ENCODE peak calls at places on chromosomes 11 and 22, in seven cellular contexts. One of them, this sample, is unnamed.

GRCh38 chr11:113562981-113563461 is 87.8 kb upstream of the DRD2 start:
- DNase-seq in GM12878: no peak
- DNase-seq in transverse colon: no peak
- DNase-seq in suprapubic skin: no peak
- DNase-seq in HepG2: no peak
- DNase-seq in stomach: no peak
- DNase-seq in SK-N-SH: no peak
- DNase-seq in this sample: no peak

GRCh38 chr11:73411031-73411430 is 34.8 kb downstream of the RELT start:
- DNase-seq in GM12878: no peak
- DNase-seq in transverse colon: no peak
- DNase-seq in suprapubic skin: no peak
- DNase-seq in HepG2: no peak
- DNase-seq in stomach: no peak
- DNase-seq in SK-N-SH: no peak
- DNase-seq in this sample: no peak

GRCh38 chr11:121611242-121611641 is 158.5 kb upstream of the SORL1-AS1 start:
- DNase-seq in GM12878: no peak
- DNase-seq in transverse colon: no peak
- DNase-seq in suprapubic skin: no peak
- DNase-seq in HepG2: no peak
- DNase-seq in stomach: no peak
- DNase-seq in SK-N-SH: no peak
- DNase-seq in this sample: no peak

GRCh38 chr11:132450631-132451030 is 1080.2 kb downstream of the NTM start:
- DNase-seq in GM12878: no peak
- DNase-seq in transverse colon: no peak
- DNase-seq in suprapubic skin: no peak
- DNase-seq in HepG2: no peak
- DNase-seq in stomach: no peak
- DNase-seq in SK-N-SH: no peak
- DNase-seq in this sample: no peak

GRCh38 chr11:66766681-66767080 is 37.7 kb upstream of the SPTBN2 start:
- DNase-seq in GM12878: no peak
- DNase-seq in transverse colon: no peak
- DNase-seq in suprapubic skin: no peak
- DNase-seq in HepG2: no peak
- DNase-seq in stomach: no peak
- DNase-seq in SK-N-SH: no peak
- DNase-seq in this sample: no peak

GRCh38 chr22:27311666-27312566 is 489.6 kb downstream of the MN1 start:
- DNase-seq in GM12878: no peak
- DNase-seq in transverse colon: peak; percentile 23
- DNase-seq in suprapubic skin: no peak
- DNase-seq in HepG2: no peak
- DNase-seq in stomach: no peak
- DNase-seq in SK-N-SH: no peak
- DNase-seq in this sample: peak; percentile 19

GRCh38 chr11:1516273-1517067 is 29.9 kb upstream of the MOB2 start:
- DNase-seq in GM12878: no peak
- DNase-seq in transverse colon: no peak
- DNase-seq in suprapubic skin: no peak
- DNase-seq in HepG2: no peak
- DNase-seq in stomach: no peak
- DNase-seq in SK-N-SH: peak; percentile 39
- DNase-seq in this sample: no peak

GRCh38 chr22:50738649-50739227 is 734 bp downstream of the ACR start:
- DNase-seq in GM12878: no peak
- DNase-seq in transverse colon: no peak
- DNase-seq in suprapubic skin: no peak
- DNase-seq in HepG2: no peak
- DNase-seq in stomach: peak; percentile 15
- DNase-seq in SK-N-SH: no peak
- DNase-seq in this sample: no peak

GRCh38 chr11:134037093-134037908 is 31.6 kb upstream of the JAM3 start:
- DNase-seq in GM12878: peak; percentile 7
- DNase-seq in transverse colon: peak; percentile 72
- DNase-seq in suprapubic skin: peak; percentile 87
- DNase-seq in HepG2: no peak
- DNase-seq in stomach: peak; percentile 65
- DNase-seq in SK-N-SH: peak; percentile 84
- DNase-seq in this sample: peak; percentile 58

GRCh38 chr11:123045101-123045500 is 16.8 kb downstream of the HSPA8 start:
- DNase-seq in GM12878: no peak
- DNase-seq in transverse colon: no peak
- DNase-seq in suprapubic skin: peak; percentile 32
- DNase-seq in HepG2: no peak
- DNase-seq in stomach: no peak
- DNase-seq in SK-N-SH: no peak
- DNase-seq in this sample: no peak

GRCh38 chr11:116217006-116217405 is 555.8 kb downstream of the BUD13 start:
- DNase-seq in GM12878: no peak
- DNase-seq in transverse colon: peak; percentile 34
- DNase-seq in suprapubic skin: peak; percentile 58
- DNase-seq in HepG2: peak; percentile 34
- DNase-seq in stomach: no peak
- DNase-seq in SK-N-SH: no peak
- DNase-seq in this sample: no peak

GRCh38 chr11:66696186-66696585 is 18.5 kb upstream of the RBM4B start:
- DNase-seq in GM12878: no peak
- DNase-seq in transverse colon: no peak
- DNase-seq in suprapubic skin: no peak
- DNase-seq in HepG2: no peak
- DNase-seq in stomach: no peak
- DNase-seq in SK-N-SH: no peak
- DNase-seq in this sample: no peak

GRCh38 chr22:39808087-39808486 is 85.5 kb downstream of the ENTHD1 start:
- DNase-seq in GM12878: no peak
- DNase-seq in transverse colon: peak; percentile 53
- DNase-seq in suprapubic skin: no peak
- DNase-seq in HepG2: peak; percentile 30
- DNase-seq in stomach: no peak
- DNase-seq in SK-N-SH: peak; percentile 4
- DNase-seq in this sample: no peak

GRCh38 chr11:27397619-27398412 is 34.8 kb upstream of the CCDC34 start:
- DNase-seq in GM12878: no peak
- DNase-seq in transverse colon: no peak
- DNase-seq in suprapubic skin: no peak
- DNase-seq in HepG2: no peak
- DNase-seq in stomach: no peak
- DNase-seq in SK-N-SH: peak; percentile 2
- DNase-seq in this sample: no peak

GRCh38 chr11:61734767-61735166 is 17.7 kb upstream of the MYRF start:
- DNase-seq in GM12878: no peak
- DNase-seq in transverse colon: no peak
- DNase-seq in suprapubic skin: no peak
- DNase-seq in HepG2: no peak
- DNase-seq in stomach: no peak
- DNase-seq in SK-N-SH: no peak
- DNase-seq in this sample: no peak

GRCh38 chr11:11454671-11455223 is 101.7 kb upstream of the CSNK2A3 start:
- DNase-seq in GM12878: no peak
- DNase-seq in transverse colon: no peak
- DNase-seq in suprapubic skin: no peak
- DNase-seq in HepG2: no peak
- DNase-seq in stomach: no peak
- DNase-seq in SK-N-SH: no peak
- DNase-seq in this sample: no peak

GRCh38 chr22:47781024-47781423 is 1018.6 kb downstream of the TBC1D22A start:
- DNase-seq in GM12878: no peak
- DNase-seq in transverse colon: no peak
- DNase-seq in suprapubic skin: no peak
- DNase-seq in HepG2: no peak
- DNase-seq in stomach: no peak
- DNase-seq in SK-N-SH: no peak
- DNase-seq in this sample: no peak

GRCh38 chr11:86708671-86709070 is 36.3 kb upstream of the ME3 start:
- DNase-seq in GM12878: no peak
- DNase-seq in transverse colon: no peak
- DNase-seq in suprapubic skin: no peak
- DNase-seq in HepG2: no peak
- DNase-seq in stomach: no peak
- DNase-seq in SK-N-SH: no peak
- DNase-seq in this sample: no peak

GRCh38 chr11:86710936-86711335 is 38.5 kb upstream of the ME3 start:
- DNase-seq in GM12878: no peak
- DNase-seq in transverse colon: no peak
- DNase-seq in suprapubic skin: no peak
- DNase-seq in HepG2: no peak
- DNase-seq in stomach: no peak
- DNase-seq in SK-N-SH: no peak
- DNase-seq in this sample: no peak

GRCh38 chr11:86715611-86716010 is 43.2 kb upstream of the ME3 start:
- DNase-seq in GM12878: no peak
- DNase-seq in transverse colon: no peak
- DNase-seq in suprapubic skin: no peak
- DNase-seq in HepG2: no peak
- DNase-seq in stomach: no peak
- DNase-seq in SK-N-SH: no peak
- DNase-seq in this sample: no peak

GRCh38 chr11:86717817-86718501 is 45.5 kb upstream of the ME3 start:
- DNase-seq in GM12878: no peak
- DNase-seq in transverse colon: no peak
- DNase-seq in suprapubic skin: no peak
- DNase-seq in HepG2: no peak
- DNase-seq in stomach: no peak
- DNase-seq in SK-N-SH: no peak
- DNase-seq in this sample: no peak

GRCh38 chr11:86713552-86713951 is 41.1 kb upstream of the ME3 start:
- DNase-seq in GM12878: no peak
- DNase-seq in transverse colon: no peak
- DNase-seq in suprapubic skin: no peak
- DNase-seq in HepG2: no peak
- DNase-seq in stomach: no peak
- DNase-seq in SK-N-SH: no peak
- DNase-seq in this sample: no peak
- H3K4me1 ChIP-seq in GM12878: no peaks in the 10 kb centered on the region
- H3K4me1 ChIP-seq in transverse colon: no peaks in the 10 kb centered on the region
- H3K4me1 ChIP-seq in suprapubic skin: no peaks in the 10 kb centered on the region
- H3K4me1 ChIP-seq in HepG2: no peaks in the 10 kb centered on the region
- H3K4me1 ChIP-seq in stomach: no peaks in the 10 kb centered on the region
- H3K4me1 ChIP-seq in SK-N-SH: no peaks in the 10 kb centered on the region
- H3K4me1 ChIP-seq in this sample: no peaks in the 10 kb centered on the region

GRCh38 chr22:19447388-19448075 is at the start of gene C22orf39:
- DNase-seq in GM12878: peak; percentile 67
- DNase-seq in transverse colon: peak; percentile 92
- DNase-seq in suprapubic skin: peak; percentile 94
- DNase-seq in HepG2: peak; percentile 93
- DNase-seq in stomach: peak; percentile 89
- DNase-seq in SK-N-SH: peak; percentile 98
- DNase-seq in this sample: peak; percentile 96
- TF ChIP-seq POLR2AphosphoS5 in GM12878: peak; percentile 66
- TF ChIP-seq POLR2AphosphoS5 in transverse colon: peak; percentile 91
- TF ChIP-seq POLR2AphosphoS5 in suprapubic skin: no peak
- TF ChIP-seq POLR2AphosphoS5 in HepG2: peak; percentile 70
- TF ChIP-seq POLR2AphosphoS5 in stomach: peak; percentile 91
- TF ChIP-seq POLR2AphosphoS5 in SK-N-SH: peak; percentile 65
- TF ChIP-seq POLR2AphosphoS5 in this sample: peak; percentile 87

DNA sequence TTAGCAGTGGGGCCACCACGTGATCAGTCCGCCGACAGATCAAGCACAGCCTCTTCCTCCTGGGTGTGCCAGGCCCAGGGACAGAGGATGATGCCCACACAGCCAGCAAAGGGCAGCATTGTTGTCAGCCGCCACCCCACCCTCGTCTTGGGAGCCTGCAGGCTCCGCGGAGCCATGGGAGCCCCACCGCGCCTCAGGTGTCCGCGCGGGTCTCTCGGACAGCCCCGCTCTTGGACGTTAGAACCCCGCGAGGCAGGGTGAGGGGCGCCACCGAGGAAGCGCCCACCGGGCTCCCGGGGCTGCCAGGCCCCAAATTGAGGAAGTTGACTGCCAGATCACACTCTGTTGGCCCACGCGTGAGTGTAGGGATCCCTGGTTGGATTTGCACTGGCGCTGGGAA is 83.9 kb upstream of the MS4A8 start:
- DNase-seq in GM12878: no peak
- DNase-seq in transverse colon: no peak
- DNase-seq in suprapubic skin: no peak
- DNase-seq in HepG2: no peak
- DNase-seq in stomach: no peak
- DNase-seq in SK-N-SH: no peak
- DNase-seq in this sample: peak; percentile 64
- TF ChIP-seq EP300 in GM12878: no peak
- TF ChIP-seq EP300 in transverse colon: no peak
- TF ChIP-seq EP300 in suprapubic skin: no peak
- TF ChIP-seq EP300 in HepG2: no peak
- TF ChIP-seq EP300 in stomach: no peak
- TF ChIP-seq EP300 in SK-N-SH: no peak
- TF ChIP-seq EP300 in this sample: no peak

GRCh38 chr11:128517457-128518230 is 69.7 kb downstream of the ETS1 start:
- DNase-seq in GM12878: no peak
- DNase-seq in transverse colon: no peak
- DNase-seq in suprapubic skin: no peak
- DNase-seq in HepG2: no peak
- DNase-seq in stomach: no peak
- DNase-seq in SK-N-SH: no peak
- DNase-seq in this sample: no peak

GRCh38 chr11:128519353-128519752 is 68.0 kb downstream of the ETS1 start:
- DNase-seq in GM12878: no peak
- DNase-seq in transverse colon: no peak
- DNase-seq in suprapubic skin: no peak
- DNase-seq in HepG2: no peak
- DNase-seq in stomach: no peak
- DNase-seq in SK-N-SH: no peak
- DNase-seq in this sample: no peak

GRCh38 chr11:128520206-128520885 is 67.0 kb downstream of the ETS1 start:
- DNase-seq in GM12878: no peak
- DNase-seq in transverse colon: no peak
- DNase-seq in suprapubic skin: no peak
- DNase-seq in HepG2: no peak
- DNase-seq in stomach: no peak
- DNase-seq in SK-N-SH: no peak
- DNase-seq in this sample: no peak

GRCh38 chr11:128516886-128517285 is 70.5 kb downstream of the ETS1 start:
- DNase-seq in GM12878: no peak
- DNase-seq in transverse colon: no peak
- DNase-seq in suprapubic skin: no peak
- DNase-seq in HepG2: no peak
- DNase-seq in stomach: no peak
- DNase-seq in SK-N-SH: no peak
- DNase-seq in this sample: no peak

DNA sequence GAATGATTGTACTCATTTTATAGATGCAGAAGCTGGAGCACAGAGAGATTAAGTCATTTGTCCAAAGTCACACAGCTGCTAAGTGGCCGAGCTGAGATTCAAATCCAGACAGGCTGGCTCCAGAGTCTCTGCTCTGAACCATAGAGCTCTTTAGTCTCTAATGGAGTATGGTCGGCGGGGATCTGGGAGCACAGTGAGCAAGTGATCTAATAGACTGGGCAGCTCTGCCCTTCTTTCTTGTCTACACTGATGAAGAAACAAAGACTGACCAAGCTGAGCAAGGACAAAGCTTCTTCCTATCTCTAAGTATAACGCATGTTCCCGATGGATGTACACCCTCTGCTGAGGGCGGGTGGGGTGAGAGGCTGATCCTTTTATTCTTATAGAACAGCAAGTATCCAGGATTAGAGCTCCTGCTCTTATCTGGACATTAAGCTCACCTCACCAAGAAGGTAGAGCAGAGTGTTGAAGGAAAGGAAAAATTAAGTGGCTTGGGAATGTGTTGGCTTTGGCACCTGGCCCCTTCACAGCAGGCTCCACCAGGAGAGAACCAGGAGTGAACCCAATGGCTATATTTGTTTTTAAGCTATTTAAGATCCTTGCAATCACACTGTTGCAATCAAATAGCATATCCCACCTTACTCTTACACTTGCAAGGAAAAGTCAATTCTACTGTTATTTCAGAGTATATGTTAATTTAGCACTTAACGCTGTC is 68.7 kb downstream of the ETS1 start:
- DNase-seq in GM12878: no peak
- DNase-seq in transverse colon: no peak
- DNase-seq in suprapubic skin: no peak
- DNase-seq in HepG2: no peak
- DNase-seq in stomach: no peak
- DNase-seq in SK-N-SH: no peak
- DNase-seq in this sample: no peak
- H3K4me1 ChIP-seq in GM12878: peaks cover 10% of the 10 kb centered on the region
- H3K4me1 ChIP-seq in transverse colon: peaks cover 54% of the 10 kb centered on the region
- H3K4me1 ChIP-seq in suprapubic skin: peaks cover 62% of the 10 kb centered on the region
- H3K4me1 ChIP-seq in HepG2: peaks cover 8% of the 10 kb centered on the region
- H3K4me1 ChIP-seq in stomach: peaks cover 77% of the 10 kb centered on the region
- H3K4me1 ChIP-seq in SK-N-SH: peaks cover 49% of the 10 kb centered on the region
- H3K4me1 ChIP-seq in this sample: peaks cover 32% of the 10 kb centered on the region